ENCODE peak calls at places on chromosomes 5 and 9, in six cellular contexts. B, L, H, Y, W and O are unnamed samples.

GRCh38 chr5:61991861-61992260 is 314.1 kb upstream of the KIF2A start:
- DNase-seq in H (no peak), B (no peak), W (no peak), L (no peak), Y (no peak), O (no peak)

GRCh38 chr9:31137151-31137849 is 1247.1 kb upstream of the ACO1 start:
- DNase-seq in W (no peak), L (peak; percentile 72), H (peak; percentile 72), B (no peak), Y (no peak), O (peak; percentile 76)

GRCh38 chr9:35108461-35108860 is 5.5 kb upstream of the STOML2 start:
- DNase-seq in B (no peak), L (no peak), W (no peak), H (no peak), Y (no peak), O (no peak)

GRCh38 chr5:156120777-156121176 is 206.2 kb upstream of the SGCD start:
- DNase-seq in Y (no peak), L (no peak), H (no peak), B (no peak), W (no peak), O (no peak)

GRCh38 chr9:111949919-111950318 is 53.3 kb downstream of the UGCG start:
- DNase-seq in B (no peak), W (no peak), L (no peak), H (peak; percentile 51), Y (no peak), O (no peak)

GRCh38 chr9:134957165-134957944 is 39.6 kb upstream of the FCN1 start:
- DNase-seq in H (no peak), B (no peak), W (no peak), Y (no peak), L (no peak), O (no peak)

GRCh38 chr9:4567601-4568000 is 77.3 kb downstream of the SLC1A1 start:
- DNase-seq in H (no peak), B (no peak), W (no peak), L (no peak), Y (no peak), O (no peak)

GRCh38 chr9:23686257-23686656 is 139.8 kb downstream of the ELAVL2 start:
- DNase-seq in B (no peak), L (peak; percentile 89), Y (peak; percentile 26), H (peak; percentile 92), W (no peak), O (no peak)

GRCh38 chr5:146342882-146343865 is 4.5 kb downstream of the POU4F3 start:
- DNase-seq in W (no peak), Y (peak; percentile 65), H (no peak), L (no peak), B (no peak), O (no peak)

GRCh38 chr9:124306098-124306735 is 48.5 kb downstream of the NEK6 start:
- DNase-seq in Y (no peak), W (no peak), H (peak; percentile 61), L (peak; percentile 68), B (no peak), O (peak; percentile 86)

GRCh38 chr9:98519641-98520040 is 189.1 kb downstream of the GABBR2 start:
- DNase-seq in W (no peak), H (no peak), Y (no peak), L (no peak), B (no peak), O (no peak)

GRCh38 chr5:141182248-141182647 is at the start of gene PCDHB16:
- DNase-seq in L (no peak), Y (peak; percentile 89), W (no peak), H (no peak), B (no peak), O (no peak)

GRCh38 chr5:142053434-142054253 is 40.8 kb upstream of the GNPDA1 start:
- DNase-seq in W (no peak), Y (no peak), B (no peak), L (peak; percentile 93), H (peak; percentile 59), O (peak; percentile 38)

GRCh38 chr5:159965031-159965837 is 43.7 kb upstream of the TTC1 start:
- DNase-seq in Y (peak; percentile 85), H (peak; percentile 69), W (peak; percentile 89), L (no peak), B (no peak), O (peak; percentile 46)

GRCh38 chr5:180592176-180592575 is 877 bp upstream of the SCGB3A1 start:
- DNase-seq in Y (no peak), H (no peak), L (no peak), B (no peak), W (no peak), O (no peak)

GRCh38 chr5:157166494-157167218 is 592 bp upstream of the GARIN3 start:
- DNase-seq in H (no peak), L (no peak), Y (no peak), W (no peak), B (no peak), O (no peak)

GRCh38 chr5:6674421-6674820 is 38.8 kb upstream of the TENT4A start:
- DNase-seq in W (no peak), H (no peak), L (no peak), B (no peak), Y (no peak), O (no peak)

GRCh38 chr9:34370970-34371880 is 5.5 kb downstream of the MYORG start:
- DNase-seq in Y (no peak), L (no peak), W (no peak), B (no peak), H (no peak), O (no peak)

GRCh38 chr5:177142029-177142681 is 8.6 kb downstream of the NSD1 start:
- DNase-seq in W (no peak), Y (no peak), B (no peak), H (no peak), L (no peak), O (no peak)

DNA sequence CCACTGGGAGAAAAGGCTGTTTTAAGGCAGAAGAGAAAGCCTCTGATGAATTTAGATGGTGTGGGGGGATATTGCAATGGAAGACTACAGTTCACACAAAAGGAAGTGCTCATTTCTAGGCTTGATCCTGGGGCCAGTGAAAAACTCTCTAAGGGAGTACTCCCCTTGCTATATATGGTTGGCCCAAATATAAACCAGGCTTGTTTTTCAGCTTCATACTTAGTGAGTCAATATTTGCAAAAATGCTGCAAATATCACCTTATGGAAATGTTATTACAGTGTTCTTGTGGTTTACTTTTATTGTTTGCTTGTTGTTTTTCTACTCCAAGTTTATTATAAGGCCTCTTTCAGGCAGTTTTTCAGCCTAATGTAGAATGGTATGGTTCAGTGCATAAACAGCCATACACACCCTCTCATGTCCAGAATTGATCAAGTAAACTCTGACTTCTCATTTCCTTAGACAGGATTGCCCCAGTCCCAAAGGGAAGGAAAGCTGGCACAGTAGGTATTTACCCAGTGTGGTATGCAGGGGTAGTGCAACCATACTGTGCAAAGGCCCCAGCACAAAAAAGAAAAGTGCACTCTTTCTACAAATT is 115.1 kb downstream of the FEM1C start:
- DNase-seq in B (no peak), L (peak; percentile 54), H (peak; percentile 86), Y (no peak), W (no peak), O (no peak)
- H3K27ac ChIP-seq in B (no peak overlapping the region), L (peak overlapping the region; percentile 86), H (peak overlapping the region; percentile 96), Y (no peak overlapping the region), W (no peak overlapping the region), O (no peak overlapping the region)

GRCh38 chr9:128092199-128092977 is 24.4 kb downstream of the SLC25A25 start:
- DNase-seq in Y (no peak), L (no peak), B (no peak), H (no peak), W (no peak), O (no peak)
- H3K4me3 ChIP-seq in Y (no peak overlapping the region), L (no peak overlapping the region), B (no peak overlapping the region), H (no peak overlapping the region), W (no peak overlapping the region), O (no peak overlapping the region)

DNA sequence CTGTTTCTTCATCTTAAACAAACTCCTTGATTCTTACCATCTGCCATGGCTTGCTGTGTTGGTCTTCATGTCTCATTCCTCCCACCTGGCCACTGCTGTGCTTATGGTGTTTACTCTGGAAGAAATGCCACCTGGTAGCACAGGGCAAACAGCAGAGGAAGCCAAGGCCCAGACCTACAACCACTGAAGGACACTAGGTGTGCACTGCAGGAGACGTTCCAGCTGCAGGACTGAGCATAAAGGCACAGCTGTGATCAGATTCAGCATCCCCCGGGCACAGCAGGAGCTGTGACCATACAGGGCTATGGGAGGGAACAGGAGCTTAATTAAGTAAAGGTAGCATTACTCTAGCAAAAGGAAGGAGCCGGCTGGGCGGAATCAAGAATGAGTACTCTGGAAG is 12.6 kb upstream of the GNAQ start:
- DNase-seq in W (no peak), L (no peak), Y (no peak), B (no peak), H (no peak), O (no peak)
- H3K36me3 ChIP-seq in W (no peaks in the 10 kb centered on the region), L (no peaks in the 10 kb centered on the region), Y (no peaks in the 10 kb centered on the region), B (no peaks in the 10 kb centered on the region), H (no peaks in the 10 kb centered on the region), O (no peaks in the 10 kb centered on the region)

GRCh38 chr5:78533356-78533755 is 115.2 kb downstream of the LHFPL2 start:
- DNase-seq in W (no peak), H (peak; percentile 49), L (no peak), Y (peak; percentile 77), B (peak; percentile 31), O (no peak)
- H3K27ac ChIP-seq in W (peak overlapping the region; percentile 97), H (no peak overlapping the region), L (no peak overlapping the region), Y (peak overlapping the region; percentile 55), B (no peak overlapping the region), O (peak overlapping the region; percentile 94)

GRCh38 chr9:137034709-137035506 is 3.0 kb upstream of the FUT7 start:
- DNase-seq in L (peak; percentile 70), Y (peak; percentile 93), B (peak; percentile 80), H (peak; percentile 78), W (peak; percentile 94), O (peak; percentile 68)
- H3K4me3 ChIP-seq in L (peak overlapping the region; percentile 29), Y (peak overlapping the region; percentile 34), B (no peak overlapping the region), H (peak overlapping the region; percentile 57), W (no peak overlapping the region), O (no peak overlapping the region)

DNA sequence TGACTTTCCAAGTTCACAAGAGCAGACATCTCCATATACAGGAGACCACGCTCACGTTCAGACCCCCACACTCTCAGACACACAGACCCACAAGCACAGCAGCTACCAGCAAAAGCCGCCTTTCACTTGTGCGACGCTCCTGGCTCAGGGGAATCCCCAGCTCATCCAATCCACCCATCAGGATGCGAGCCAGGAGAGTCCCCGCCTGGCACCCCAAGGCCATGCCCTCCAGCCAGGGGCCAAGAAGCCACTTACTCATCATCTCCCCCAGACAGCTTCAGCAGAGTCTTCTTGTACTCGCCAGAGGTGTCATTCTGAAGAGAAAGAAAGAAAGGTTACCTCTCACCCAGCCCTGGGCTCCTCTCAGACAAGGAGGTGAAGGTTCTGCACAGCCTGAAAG is 29.7 kb downstream of the ANXA6 start:
- DNase-seq in Y (no peak), L (no peak), W (no peak), B (no peak), H (no peak), O (no peak)
- H3K36me3 ChIP-seq in Y (peaks cover 11% of the 10 kb centered on the region), L (no peaks in the 10 kb centered on the region), W (peaks cover 13% of the 10 kb centered on the region), B (no peaks in the 10 kb centered on the region), H (peaks cover 11% of the 10 kb centered on the region), O (peaks cover 92% of the 10 kb centered on the region)

DNA sequence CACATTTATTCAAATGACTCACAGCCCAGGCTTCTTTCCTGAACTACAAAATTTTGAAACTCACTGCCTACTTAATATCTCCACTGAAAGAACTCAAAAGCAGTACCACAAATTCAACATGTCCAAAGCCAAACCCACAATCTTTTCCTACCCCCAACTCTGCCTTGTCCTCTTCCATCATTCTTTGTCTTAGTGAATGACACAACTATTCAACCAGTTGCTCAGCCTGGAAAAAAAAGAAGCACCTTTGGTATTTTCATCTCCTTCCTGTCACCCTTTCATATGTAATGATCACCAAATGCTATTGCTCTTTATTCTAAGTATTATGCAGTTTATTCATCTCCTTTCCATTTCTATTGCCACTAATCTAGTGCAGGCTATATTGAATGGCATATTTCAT is 216.3 kb downstream of the TMEM232 start:
- DNase-seq in W (no peak), Y (peak; percentile 28), B (no peak), H (no peak), L (no peak), O (no peak)
- H3K27ac ChIP-seq in W (no peak overlapping the region), Y (peak overlapping the region; percentile 78), B (no peak overlapping the region), H (no peak overlapping the region), L (no peak overlapping the region), O (no peak overlapping the region)

GRCh38 chr9:129938291-129938979 is 103.2 kb downstream of the USP20 start:
- DNase-seq in Y (peak; percentile 47), L (no peak), H (peak; percentile 4), B (no peak), W (no peak), O (peak; percentile 45)
- H3K4me3 ChIP-seq in Y (no peak overlapping the region), L (no peak overlapping the region), H (no peak overlapping the region), B (no peak overlapping the region), W (no peak overlapping the region), O (no peak overlapping the region)